ENCODE peak calls at places on chromosomes 6 and 20, in nine cellular contexts. One of them, this sample, is unnamed.

GRCh38 chr20:13277663-13278295 is 56.7 kb downstream of the ISM1 start:
- DNase-seq in posterior cingulate gyrus: no peak
- DNase-seq in amniotic stem cell: no peak
- DNase-seq in CD8-positive, alpha-beta T cell: no peak
- DNase-seq in adipocyte: peak
- DNase-seq in CD4-positive, alpha-beta T cell: no peak
- DNase-seq in NCI-H1436: no peak
- DNase-seq in Right ventricle myocardium superior: no peak
- DNase-seq in KG1: no peak
- DNase-seq in this sample: no peak

GRCh38 chr20:45833030-45833882 is at the start of gene SNX21:
- DNase-seq in posterior cingulate gyrus: peak
- DNase-seq in amniotic stem cell: peak
- DNase-seq in CD8-positive, alpha-beta T cell: peak
- DNase-seq in adipocyte: peak
- DNase-seq in CD4-positive, alpha-beta T cell: peak
- DNase-seq in NCI-H1436: peak
- DNase-seq in Right ventricle myocardium superior: peak
- DNase-seq in KG1: no peak
- DNase-seq in this sample: peak

GRCh38 chr20:24970743-24971142 is 21.7 kb downstream of the CST7 start:
- DNase-seq in posterior cingulate gyrus: no peak
- DNase-seq in amniotic stem cell: no peak
- DNase-seq in CD8-positive, alpha-beta T cell: no peak
- DNase-seq in adipocyte: no peak
- DNase-seq in CD4-positive, alpha-beta T cell: peak
- DNase-seq in NCI-H1436: no peak
- DNase-seq in Right ventricle myocardium superior: no peak
- DNase-seq in KG1: no peak
- DNase-seq in this sample: no peak

GRCh38 chr6:137975058-137975940 is 108.2 kb downstream of the TNFAIP3 start:
- DNase-seq in posterior cingulate gyrus: no peak
- DNase-seq in amniotic stem cell: peak
- DNase-seq in CD8-positive, alpha-beta T cell: no peak
- DNase-seq in adipocyte: peak
- DNase-seq in CD4-positive, alpha-beta T cell: no peak
- DNase-seq in NCI-H1436: no peak
- DNase-seq in Right ventricle myocardium superior: no peak
- DNase-seq in KG1: peak
- DNase-seq in this sample: no peak

GRCh38 chr6:53144802-53145201 is 3.8 kb downstream of the GCM1 start:
- DNase-seq in posterior cingulate gyrus: no peak
- DNase-seq in amniotic stem cell: no peak
- DNase-seq in CD8-positive, alpha-beta T cell: no peak
- DNase-seq in adipocyte: no peak
- DNase-seq in CD4-positive, alpha-beta T cell: no peak
- DNase-seq in NCI-H1436: no peak
- DNase-seq in Right ventricle myocardium superior: no peak
- DNase-seq in KG1: no peak
- DNase-seq in this sample: no peak

GRCh38 chr6:154594474-154595198 is 84.2 kb upstream of the CNKSR3 start:
- DNase-seq in posterior cingulate gyrus: no peak
- DNase-seq in amniotic stem cell: no peak
- DNase-seq in CD8-positive, alpha-beta T cell: no peak
- DNase-seq in adipocyte: peak
- DNase-seq in CD4-positive, alpha-beta T cell: no peak
- DNase-seq in NCI-H1436: no peak
- DNase-seq in Right ventricle myocardium superior: no peak
- DNase-seq in KG1: no peak
- DNase-seq in this sample: no peak

GRCh38 chr20:38094373-38094775 is 60.8 kb downstream of the RPRD1B start:
- DNase-seq in posterior cingulate gyrus: no peak
- DNase-seq in amniotic stem cell: peak
- DNase-seq in CD8-positive, alpha-beta T cell: peak
- DNase-seq in adipocyte: peak
- DNase-seq in CD4-positive, alpha-beta T cell: no peak
- DNase-seq in NCI-H1436: no peak
- DNase-seq in Right ventricle myocardium superior: peak
- DNase-seq in KG1: no peak
- DNase-seq in this sample: peak

GRCh38 chr6:2396856-2397640 is 151.6 kb upstream of the GMDS start:
- DNase-seq in posterior cingulate gyrus: peak
- DNase-seq in amniotic stem cell: peak
- DNase-seq in CD8-positive, alpha-beta T cell: no peak
- DNase-seq in adipocyte: peak
- DNase-seq in CD4-positive, alpha-beta T cell: no peak
- DNase-seq in NCI-H1436: no peak
- DNase-seq in Right ventricle myocardium superior: peak
- DNase-seq in KG1: no peak
- DNase-seq in this sample: no peak